ENCODE peak calls at places on chromosomes 4 and X, in four cellular contexts. X, N, C and A are unnamed samples.

GRCh38 chr4:156779774-156780173 is 191.8 kb downstream of the PDGFC start:
- DNase-seq in C (peak; percentile 89), N (peak; percentile 98), X (peak; percentile 84), A (no peak)

GRCh38 chrX:110847334-110847733 is 51.7 kb upstream of the CHRDL1 start:
- DNase-seq in X (peak; percentile 78), C (peak; percentile 71), N (peak; percentile 35), A (peak; percentile 77)

GRCh38 chr4:36255575-36255974 is 11.3 kb upstream of the ARAP2 start:
- DNase-seq in C (no peak), N (no peak), X (no peak), A (no peak)

GRCh38 chrX:101206471-101206870 is 13.1 kb upstream of the DRP2 start:
- DNase-seq in X (peak; percentile 58), N (no peak), C (peak; percentile 63), A (peak; percentile 53)

GRCh38 chr4:13944095-13944501 is 316.6 kb upstream of the BOD1L1 start:
- DNase-seq in X (no peak), C (no peak), N (no peak), A (no peak)

GRCh38 chrX:37785569-37785968 is 5.7 kb downstream of the CYBB start:
- DNase-seq in X (peak; percentile 33), N (no peak), C (no peak), A (no peak)

GRCh38 chrX:34810364-34810763 is 132.2 kb upstream of the FAM47B start:
- DNase-seq in X (peak; percentile 64), N (peak; percentile 60), C (peak; percentile 48), A (no peak)

GRCh38 chr4:142615324-142615665 is 230.8 kb downstream of the INPP4B start:
- DNase-seq in N (peak; percentile 87), C (peak; percentile 36), X (peak; percentile 97), A (no peak)

GRCh38 chr4:65392488-65392887 is 277.8 kb downstream of the EPHA5 start:
- DNase-seq in X (peak; percentile 30), C (no peak), N (no peak), A (no peak)

GRCh38 chrX:102976793-102977495 is 39.9 kb downstream of the RAB40AL start:
- DNase-seq in N (peak; percentile 82), C (peak; percentile 0), X (peak; percentile 90), A (no peak)

GRCh38 chr4:53695540-53696463 is 104.5 kb upstream of the LNX1 start:
- DNase-seq in X (no peak), N (no peak), C (no peak), A (no peak)

GRCh38 chr4:140135529-140136021 is 18.4 kb downstream of the MAML3 start:
- DNase-seq in C (peak; percentile 46), X (peak; percentile 17), N (peak; percentile 73), A (peak; percentile 31)

GRCh38 chrX:1912193-1912592 is 297.3 kb downstream of the ASMT start:
- DNase-seq in C (no peak), N (no peak), X (no peak), A (no peak)

GRCh38 chr4:188867796-188868195 is 728.6 kb downstream of the TRIML1 start:
- DNase-seq in X (no peak), N (no peak), C (no peak), A (no peak)

GRCh38 chr4:23956601-23957364 is 66.9 kb upstream of the PPARGC1A start:
- DNase-seq in N (no peak), C (no peak), X (no peak), A (no peak)

GRCh38 chrX:149830192-149830873 is 48.6 kb downstream of the MAGEA9 start:
- DNase-seq in C (peak; percentile 29), N (peak; percentile 24), X (no peak), A (peak; percentile 3)

GRCh38 chr4:147864591-147864990 is 132.7 kb downstream of the ARHGAP10 start:
- DNase-seq in C (peak; percentile 18), N (no peak), X (no peak), A (no peak)

GRCh38 chrX:110173192-110174175 is 144.4 kb downstream of the AMMECR1 start:
- DNase-seq in N (no peak), X (peak; percentile 86), C (peak; percentile 18), A (no peak)

GRCh38 chr4:96558466-96558865 is 718.6 kb downstream of the PDHA2 start:
- DNase-seq in X (no peak), N (no peak), C (no peak), A (no peak)

GRCh38 chr4:60133414-60133813 is 1066.7 kb upstream of the ADGRL3 start:
- DNase-seq in C (peak; percentile 69), X (peak; percentile 80), N (peak; percentile 74), A (no peak)

GRCh38 chrX:72297953-72298730 is 7.6 kb downstream of the CITED1 start:
- DNase-seq in N (no peak), C (no peak), X (peak; percentile 29), A (peak; percentile 64)

GRCh38 chrX:84099120-84099519 is 88.9 kb downstream of the RPS6KA6 start:
- DNase-seq in N (no peak), X (no peak), C (no peak), A (no peak)

GRCh38 chrX:74450803-74451449 is 29.6 kb downstream of the SLC16A2 start:
- DNase-seq in C (peak; percentile 89), N (peak; percentile 95), X (peak; percentile 89), A (peak; percentile 29)

GRCh38 chr4:77815651-77816050 is 3.5 kb downstream of the CNOT6L start:
- DNase-seq in C (no peak), N (no peak), X (no peak), A (no peak)

GRCh38 chrX:74449937-74450330 is 28.6 kb downstream of the SLC16A2 start:
- DNase-seq in N (peak; percentile 70), X (peak; percentile 87), C (no peak), A (no peak)

GRCh38 chr4:386708-387105 is 49.1 kb downstream of the ZNF141 start:
- DNase-seq in N (no peak), C (no peak), X (no peak), A (no peak)

GRCh38 chr4:77172336-77172735 is 15.3 kb downstream of the CCNG2 start:
- DNase-seq in N (peak; percentile 98), X (peak; percentile 65), C (peak; percentile 80), A (no peak)

GRCh38 chrX:128754130-128754529 is 701.9 kb upstream of the ACTRT1 start:
- DNase-seq in C (no peak), X (no peak), N (no peak), A (peak; percentile 48)

GRCh38 chr4:13627185-13627605 is 330 bp downstream of the BOD1L1 start:
- DNase-seq in C (peak; percentile 11), N (no peak), X (no peak), A (peak; percentile 35)

GRCh38 chr4:157127571-157127970 is 51.6 kb downstream of the GLRB start:
- DNase-seq in N (no peak), X (no peak), C (no peak), A (no peak)

GRCh38 chrX:107894038-107894437 is 68.4 kb downstream of the MID2 start:
- DNase-seq in N (peak; percentile 16), C (peak; percentile 57), X (peak; percentile 77), A (peak; percentile 63)

GRCh38 chr4:76990288-76991080 is 40.9 kb downstream of the SEPTIN11 start:
- DNase-seq in N (peak; percentile 99), C (peak; percentile 93), X (no peak), A (no peak)

GRCh38 chrX:55342533-55343501 is 78.1 kb upstream of the PAGE3 start:
- DNase-seq in N (no peak), C (no peak), X (peak; percentile 43), A (peak; percentile 28)

GRCh38 chrX:47662144-47662657 is 3.2 kb upstream of the UXT start:
- DNase-seq in X (peak; percentile 63), C (peak; percentile 77), N (peak; percentile 85), A (peak; percentile 66)

GRCh38 chr4:33072340-33073089 is 2352.3 kb downstream of the PCDH7 start:
- DNase-seq in N (no peak), C (peak; percentile 32), X (no peak), A (no peak)
- H3K4me1 ChIP-seq in N (peaks cover 13% of the 10 kb centered on the region), C (no peaks in the 10 kb centered on the region), X (no peaks in the 10 kb centered on the region), A (no peaks in the 10 kb centered on the region)

GRCh38 chr4:7287274-7287917 is 95.1 kb downstream of the SORCS2 start:
- DNase-seq in C (no peak), X (no peak), N (no peak), A (no peak)
- TF ChIP-seq EZH2 in C (no peak), X (no peak), N (no peak), A (no peak)

DNA sequence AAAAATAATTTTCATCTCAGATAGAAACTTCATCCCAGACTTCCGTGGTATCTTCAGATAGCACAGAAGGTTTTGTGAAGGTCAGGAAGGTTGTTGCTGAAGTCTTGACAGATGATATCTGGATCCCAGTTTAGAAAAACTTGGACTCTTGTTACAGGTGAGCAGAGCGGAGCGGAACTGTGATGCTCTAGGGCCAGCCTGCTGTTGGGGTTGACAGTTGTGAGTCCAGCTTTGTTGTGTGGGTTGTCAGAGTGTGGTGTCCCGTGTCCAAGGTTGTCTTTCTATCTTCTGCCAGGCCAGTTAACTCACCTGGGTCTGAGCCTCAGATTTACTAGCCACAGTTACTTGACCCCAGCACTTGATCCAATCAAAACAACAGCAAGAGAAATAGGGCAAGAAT is 3.9 kb downstream of the SNX25 start:
- DNase-seq in X (no peak), N (no peak), C (no peak), A (no peak)
- H3K4me1 ChIP-seq in X (peaks cover 13% of the 10 kb centered on the region), N (peaks cover 18% of the 10 kb centered on the region), C (no peaks in the 10 kb centered on the region), A (peaks cover 32% of the 10 kb centered on the region)

GRCh38 chr4:112145820-112146813 is 863 bp downstream of the FAM241A start:
- DNase-seq in X (peak; percentile 38), C (peak; percentile 47), N (peak; percentile 17), A (peak; percentile 55)
- TF ChIP-seq EZH2 in X (no peak), C (no peak), N (no peak), A (no peak)

GRCh38 chrX:112734250-112734649 is 54.5 kb upstream of the LHFPL1 start:
- DNase-seq in N (peak; percentile 21), C (no peak), X (no peak), A (no peak)

GRCh38 chrX:112736310-112736709 is 56.6 kb upstream of the LHFPL1 start:
- DNase-seq in C (no peak), N (no peak), X (no peak), A (no peak)

GRCh38 chrX:112735147-112735546 is 55.4 kb upstream of the LHFPL1 start:
- DNase-seq in N (no peak), C (no peak), X (no peak), A (no peak)

GRCh38 chrX:112738347-112739033 is 58.8 kb upstream of the LHFPL1 start:
- DNase-seq in N (no peak), C (no peak), X (no peak), A (no peak)
- H3K4me1 ChIP-seq in N (no peaks in the 10 kb centered on the region), C (no peaks in the 10 kb centered on the region), X (no peaks in the 10 kb centered on the region), A (no peaks in the 10 kb centered on the region)

GRCh38 chr4:71304289-71304850 is 34.5 kb upstream of the SLC4A4 start:
- DNase-seq in N (peak; percentile 22), X (peak; percentile 30), C (no peak), A (no peak)
- TF ChIP-seq EZH2 in N (no peak), X (no peak), C (no peak), A (no peak)

GRCh38 chrX:153725039-153725831 is 579 bp downstream of the ABCD1 start:
- DNase-seq in C (no peak), X (peak; percentile 19), N (no peak), A (no peak)
- H3K4me1 ChIP-seq in C (peaks cover 10% of the 10 kb centered on the region), X (peaks cover 31% of the 10 kb centered on the region), N (peaks cover 29% of the 10 kb centered on the region), A (peaks cover 8% of the 10 kb centered on the region)